ENCODE peak calls at places on chromosome 10, in nine cellular contexts. R is A549, A is adrenal gland, Z is pancreas, N is thyroid gland, P is HCT116, S is psoas muscle, B is spleen, L is upper lobe of right lung. J is an unnamed sample. For H3K4me1, the result is how much of the 10 kb centered on the place peaks cover.

GRCh38 chr10:128687408-128687807 is 561.2 kb upstream of the MKI67 start:
- DNase-seq in R (no peak), A (no peak), Z (no peak), N (no peak), P (no peak), S (no peak), B (no peak), L (no peak), J (no peak)

GRCh38 chr10:46233101-46233500 is 53.7 kb upstream of the ANTXRL start:
- DNase-seq in R (no peak), A (no peak), Z (no peak), N (no peak), P (no peak), S (no peak), B (no peak), L (peak), J (no peak)

GRCh38 chr10:32350811-32351342 is 3.9 kb upstream of the EPC1 start:
- DNase-seq in R (no peak), A (no peak), Z (no peak), N (no peak), P (no peak), S (no peak), B (no peak), L (no peak), J (no peak)

GRCh38 chr10:87750001-87750651 is 67.9 kb downstream of the ATAD1 start:
- DNase-seq in R (no peak), A (no peak), Z (no peak), N (no peak), P (no peak), S (no peak), B (no peak), L (no peak), J (no peak)

GRCh38 chr10:44168478-44168877 is 216.4 kb downstream of the CXCL12 start:
- DNase-seq in R (no peak), A (no peak), Z (no peak), N (no peak), P (no peak), S (no peak), B (no peak), L (no peak), J (no peak)

GRCh38 chr10:11373626-11374310 is 237.7 kb downstream of the USP6NL start:
- DNase-seq in R (no peak), A (no peak), Z (no peak), N (no peak), P (no peak), S (no peak), B (no peak), L (no peak), J (no peak)

GRCh38 chr10:75295901-75296441 is 60.2 kb upstream of the COMTD1 start:
- DNase-seq in R (no peak), A (peak), Z (no peak), N (no peak), P (no peak), S (peak), B (no peak), L (no peak), J (no peak)

GRCh38 chr10:107889101-107889500 is 724.6 kb upstream of the SORCS1 start:
- DNase-seq in R (no peak), A (no peak), Z (no peak), N (no peak), P (no peak), S (no peak), B (no peak), L (no peak), J (no peak)

GRCh38 chr10:98029149-98030092 is 1.0 kb downstream of the CRTAC1 start:
- DNase-seq in R (no peak), A (no peak), Z (peak), N (peak), P (no peak), S (no peak), B (no peak), L (no peak), J (no peak)

GRCh38 chr10:75718996-75719395 is 287.6 kb downstream of the LRMDA start:
- DNase-seq in R (no peak), A (no peak), Z (no peak), N (no peak), P (no peak), S (no peak), B (no peak), L (no peak), J (no peak)

GRCh38 chr10:78846770-78847169 is 222.0 kb upstream of the ZMIZ1 start:
- DNase-seq in R (no peak), A (no peak), Z (no peak), N (no peak), P (no peak), S (peak), B (no peak), L (no peak), J (no peak)

GRCh38 chr10:43202224-43202656 is 64.0 kb downstream of the CSGALNACT2 start:
- DNase-seq in R (no peak), A (peak), Z (peak), N (peak), P (peak), S (peak), B (peak), L (peak), J (no peak)

GRCh38 chr10:69311309-69311708 is 33.0 kb downstream of the HK1 start:
- DNase-seq in R (no peak), A (no peak), Z (no peak), N (no peak), P (no peak), S (no peak), B (no peak), L (no peak), J (no peak)

GRCh38 chr10:72223743-72224101 is 7.6 kb upstream of the ASCC1 start:
- DNase-seq in R (no peak), A (no peak), Z (no peak), N (no peak), P (no peak), S (no peak), B (no peak), L (no peak), J (no peak)

GRCh38 chr10:28211759-28212158 is 91.1 kb downstream of the MPP7 start:
- DNase-seq in R (no peak), A (no peak), Z (no peak), N (no peak), P (no peak), S (no peak), B (no peak), L (no peak), J (no peak)

GRCh38 chr10:99551158-99551557 is 18.4 kb downstream of the NKX2-3 start:
- DNase-seq in R (no peak), A (no peak), Z (no peak), N (no peak), P (no peak), S (no peak), B (no peak), L (no peak), J (no peak)

GRCh38 chr10:78000206-78000605 is 29.1 kb downstream of the POLR3A start:
- DNase-seq in R (no peak), A (no peak), Z (no peak), N (no peak), P (no peak), S (peak), B (no peak), L (no peak), J (no peak)

GRCh38 chr10:82826132-82826531 is 951.1 kb downstream of the NRG3 start:
- DNase-seq in R (no peak), A (no peak), Z (no peak), N (no peak), P (no peak), S (no peak), B (no peak), L (no peak), J (no peak)

GRCh38 chr10:121099601-121100000 is 248.4 kb downstream of the WDR11 start:
- DNase-seq in R (no peak), A (peak), Z (no peak), N (no peak), P (no peak), S (no peak), B (no peak), L (no peak), J (no peak)

GRCh38 chr10:7700577-7701125 is 2.5 kb upstream of the ITIH2 start:
- DNase-seq in R (peak), A (no peak), Z (no peak), N (no peak), P (no peak), S (no peak), B (no peak), L (no peak), J (no peak)

GRCh38 chr10:71234970-71235681 is 22.8 kb downstream of the UNC5B start:
- DNase-seq in R (no peak), A (peak), Z (no peak), N (no peak), P (no peak), S (no peak), B (no peak), L (peak), J (no peak)

GRCh38 chr10:74113546-74113945 is 37.1 kb downstream of the AP3M1 start:
- DNase-seq in R (no peak), A (no peak), Z (no peak), N (peak), P (no peak), S (no peak), B (no peak), L (no peak), J (peak)

GRCh38 chr10:79084012-79084971 is 15.5 kb downstream of the ZMIZ1 start:
- DNase-seq in R (peak), A (peak), Z (peak), N (peak), P (no peak), S (peak), B (peak), L (peak), J (peak)

GRCh38 chr10:50216894-50217293 is 34.4 kb downstream of the ASAH2 start:
- DNase-seq in R (no peak), A (no peak), Z (no peak), N (no peak), P (no peak), S (no peak), B (no peak), L (no peak), J (no peak)

GRCh38 chr10:80414126-80414898 is 6.0 kb downstream of the PRXL2A start:
- DNase-seq in R (no peak), A (no peak), Z (no peak), N (peak), P (no peak), S (no peak), B (no peak), L (no peak), J (no peak)

GRCh38 chr10:67770537-67770936 is 67.5 kb downstream of the DNAJC12 start:
- DNase-seq in R (no peak), A (no peak), Z (no peak), N (no peak), P (no peak), S (no peak), B (no peak), L (no peak), J (no peak)

GRCh38 chr10:63707254-63707910 is 186.2 kb downstream of the REEP3 start:
- DNase-seq in R (peak), A (no peak), Z (no peak), N (peak), P (peak), S (no peak), B (no peak), L (no peak), J (peak)

GRCh38 chr10:107653832-107654287 is 489.4 kb upstream of the SORCS1 start:
- DNase-seq in R (no peak), A (peak), Z (no peak), N (peak), P (no peak), S (no peak), B (no peak), L (no peak), J (no peak)

GRCh38 chr10:80542053-80542452 is 4.4 kb downstream of the SH2D4B start:
- DNase-seq in R (no peak), A (no peak), Z (no peak), N (no peak), P (no peak), S (no peak), B (no peak), L (no peak), J (no peak)

GRCh38 chr10:66852811-66853210 is 73.0 kb upstream of the LRRTM3 start:
- DNase-seq in R (no peak), A (no peak), Z (no peak), N (no peak), P (no peak), S (no peak), B (no peak), L (no peak), J (no peak)

GRCh38 chr10:133422223-133422820 is 2.1 kb downstream of the SPRN start:
- DNase-seq in R (no peak), A (no peak), Z (no peak), N (no peak), P (no peak), S (no peak), B (no peak), L (no peak), J (no peak)

GRCh38 chr10:85915245-85915846 is 451.2 kb downstream of the GRID1 start:
- DNase-seq in R (no peak), A (no peak), Z (no peak), N (no peak), P (no peak), S (no peak), B (no peak), L (no peak), J (no peak)

GRCh38 chr10:124745257-124745656 is 1.1 kb upstream of the FAM53B start:
- DNase-seq in R (no peak), A (no peak), Z (no peak), N (no peak), P (no peak), S (no peak), B (no peak), L (no peak), J (no peak)

GRCh38 chr10:124745678-124746077 is 1.5 kb upstream of the FAM53B start:
- DNase-seq in R (peak), A (no peak), Z (no peak), N (no peak), P (peak), S (no peak), B (no peak), L (no peak), J (peak)

GRCh38 chr10:124744688-124745055 is 494 bp upstream of the FAM53B start:
- DNase-seq in R (peak), A (no peak), Z (no peak), N (peak), P (peak), S (no peak), B (no peak), L (no peak), J (peak)

GRCh38 chr10:124743188-124744046 is 761 bp downstream of the FAM53B start:
- DNase-seq in R (peak), A (peak), Z (peak), N (no peak), P (no peak), S (peak), B (peak), L (peak), J (no peak)

DNA sequence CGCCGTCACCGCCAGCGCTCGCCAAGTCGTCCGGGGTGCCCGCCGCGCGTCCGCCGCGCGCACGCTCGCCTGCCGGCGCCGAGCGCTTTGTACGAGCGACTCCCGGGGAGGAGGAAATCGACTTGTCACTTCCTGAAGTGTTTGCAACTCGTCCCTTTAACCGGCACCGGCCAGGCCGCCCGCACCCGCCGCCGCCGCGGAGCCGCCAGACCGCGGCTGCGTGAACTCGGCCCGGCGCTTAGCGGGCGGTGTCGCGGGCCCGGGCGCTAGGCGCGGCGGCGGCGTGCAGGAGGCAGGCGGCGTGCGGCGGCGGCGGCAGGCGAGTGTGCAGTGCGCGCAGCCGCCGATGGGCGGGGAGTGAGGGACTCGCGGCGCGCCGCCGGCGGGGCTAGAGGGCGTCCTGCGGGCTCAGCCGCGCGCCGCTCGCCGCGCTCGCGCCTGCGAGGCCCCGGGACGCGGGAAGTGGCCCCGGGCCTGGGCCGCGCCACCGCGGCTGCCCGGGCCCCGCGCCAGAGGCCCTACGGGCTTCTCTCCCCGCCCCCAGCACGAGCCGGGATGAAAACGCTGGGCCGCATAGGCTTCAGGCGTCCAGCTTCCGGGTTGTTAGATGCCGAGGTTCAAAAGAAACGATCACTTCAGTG is at the start of gene FAM53B:
- DNase-seq in R (peak), A (peak), Z (peak), N (peak), P (peak), S (peak), B (peak), L (peak), J (peak)
- H3K4me1 ChIP-seq in R (under half), A (under half), Z (under half), N (under half), P (under half), S (half or more), B (under half), L (under half), J (under half)

DNA sequence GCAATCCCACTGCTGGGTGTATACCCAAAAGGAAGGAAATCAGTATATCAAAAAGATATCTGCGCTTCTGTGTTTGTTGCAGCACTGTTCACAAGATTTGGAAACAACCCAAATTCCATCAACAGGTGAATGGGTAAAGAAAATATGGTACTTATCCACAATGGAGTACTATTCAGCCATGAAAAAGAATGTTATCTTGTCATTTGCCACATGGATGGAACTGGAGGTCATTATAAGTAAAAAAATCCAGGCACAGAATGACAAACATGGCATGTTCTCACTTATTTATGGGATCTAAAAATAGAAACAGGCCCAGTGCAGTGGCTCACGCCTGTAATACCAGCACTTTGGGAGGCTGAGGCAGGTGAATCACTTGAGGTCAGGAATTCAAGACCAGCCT is 15.7 kb downstream of the APBB1IP start:
- DNase-seq in R (no peak), A (no peak), Z (no peak), N (no peak), P (no peak), S (no peak), B (no peak), L (no peak), J (no peak)
- H3K4me1 ChIP-seq in R (under half), A (under half), Z (under half), N (under half), P (under half), S (under half), B (under half), L (under half), J (under half)

GRCh38 chr10:103852189-103852711 is 3.1 kb downstream of the SH3PXD2A start:
- DNase-seq in R (no peak), A (no peak), Z (no peak), N (no peak), P (no peak), S (peak), B (no peak), L (no peak), J (no peak)

GRCh38 chr10:103849212-103849877 is 6.0 kb downstream of the SH3PXD2A start:
- DNase-seq in R (no peak), A (no peak), Z (no peak), N (no peak), P (no peak), S (no peak), B (peak), L (no peak), J (no peak)

GRCh38 chr10:103849880-103850571 is 5.3 kb downstream of the SH3PXD2A start:
- DNase-seq in R (no peak), A (peak), Z (no peak), N (no peak), P (no peak), S (peak), B (no peak), L (no peak), J (no peak)

GRCh38 chr10:103851261-103851660 is 4.1 kb downstream of the SH3PXD2A start:
- DNase-seq in R (no peak), A (no peak), Z (no peak), N (no peak), P (no peak), S (no peak), B (no peak), L (no peak), J (no peak)

DNA sequence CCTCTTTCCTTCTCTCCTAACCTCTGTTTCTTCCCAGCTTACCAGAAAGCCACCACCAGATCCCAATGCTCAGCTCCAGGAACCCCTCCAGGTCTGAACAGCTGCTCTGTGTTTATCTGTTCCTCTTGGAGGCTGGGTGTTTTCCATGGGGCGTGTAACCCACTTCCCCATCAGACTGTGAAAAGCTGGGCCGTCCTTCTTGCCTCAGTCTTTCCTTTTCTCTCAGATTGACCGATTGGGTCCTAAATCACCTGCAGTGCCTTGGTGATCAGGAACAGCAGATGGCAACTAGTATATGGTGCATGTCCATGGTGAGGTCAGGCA is 4.8 kb downstream of the SH3PXD2A start:
- DNase-seq in R (no peak), A (no peak), Z (no peak), N (no peak), P (no peak), S (no peak), B (no peak), L (no peak), J (no peak)
- H3K4me1 ChIP-seq in R (under half), A (under half), Z (under half), N (under half), P (under half), S (half or more), B (under half), L (half or more), J (under half)

GRCh38 chr10:119515511-119516045 is 26.9 kb downstream of the RGS10 start:
- DNase-seq in R (no peak), A (no peak), Z (no peak), N (no peak), P (no peak), S (no peak), B (peak), L (no peak), J (no peak)

GRCh38 chr10:119518176-119518575 is 24.3 kb downstream of the RGS10 start:
- DNase-seq in R (no peak), A (no peak), Z (no peak), N (no peak), P (no peak), S (no peak), B (peak), L (no peak), J (no peak)

GRCh38 chr10:119516381-119517234 is 25.9 kb downstream of the RGS10 start:
- DNase-seq in R (no peak), A (no peak), Z (no peak), N (no peak), P (no peak), S (no peak), B (peak), L (peak), J (no peak)

GRCh38 chr10:119518936-119519335 is 23.6 kb downstream of the RGS10 start:
- DNase-seq in R (no peak), A (no peak), Z (no peak), N (no peak), P (no peak), S (no peak), B (peak), L (no peak), J (no peak)

GRCh38 chr10:119517235-119518141 is 25.0 kb downstream of the RGS10 start:
- DNase-seq in R (no peak), A (no peak), Z (no peak), N (no peak), P (no peak), S (no peak), B (peak), L (no peak), J (no peak)
- H3K4me1 ChIP-seq in R (under half), A (under half), Z (under half), N (under half), P (under half), S (under half), B (under half), L (under half), J (under half)

GRCh38 chr10:91412688-91413087 is 2.5 kb downstream of the HECTD2 start:
- DNase-seq in R (no peak), A (no peak), Z (no peak), N (no peak), P (no peak), S (no peak), B (no peak), L (no peak), J (no peak)
- H3K4me1 ChIP-seq in R (under half), A (under half), Z (under half), N (under half), P (under half), S (under half), B (under half), L (under half), J (under half)

J was measured in prostate gland.